ENCODE peak calls at places on chromosome 12, in eight cellular contexts. F, A, B, P, J, Y, V and Z are unnamed samples.

GRCh38 chr12:124695861-124696260 is 128.4 kb upstream of the NCOR2 start:
- DNase-seq in B (no peak), V (no peak), P (no peak), A (no peak), J (no peak), F (no peak), Y (no peak), Z (no peak)

GRCh38 chr12:26871985-26872384 is 39.0 kb upstream of the ITPR2 start:
- DNase-seq in B (no peak), P (no peak), V (no peak), A (no peak), J (no peak), F (no peak), Y (no peak), Z (no peak)

GRCh38 chr12:88310069-88310468 is 168.0 kb downstream of the TMTC3 start:
- DNase-seq in Y (no peak), F (peak), J (peak), P (no peak), V (no peak), A (peak), B (no peak), Z (no peak)

GRCh38 chr12:768434-768833 is 16.1 kb downstream of the WNK1 start:
- DNase-seq in J (no peak), V (no peak), B (no peak), F (no peak), Y (no peak), A (no peak), P (no peak), Z (no peak)

GRCh38 chr12:8948711-8949524 is 527 bp downstream of the M6PR start:
- DNase-seq in B (no peak), F (peak), A (no peak), J (peak), Y (no peak), P (no peak), V (peak), Z (no peak)

GRCh38 chr12:4763549-4763948 is 43.3 kb downstream of the GALNT8 start:
- DNase-seq in V (peak), A (no peak), J (peak), P (no peak), B (no peak), Y (no peak), F (peak), Z (no peak)

GRCh38 chr12:112208511-112208910 is 83.2 kb downstream of the TRAFD1 start:
- DNase-seq in J (no peak), Y (no peak), F (no peak), B (no peak), V (no peak), A (no peak), P (no peak), Z (no peak)

GRCh38 chr12:68326720-68327119 is 5.4 kb downstream of the MDM1 start:
- DNase-seq in B (no peak), F (peak), J (no peak), V (no peak), Y (no peak), P (no peak), A (no peak), Z (no peak)

GRCh38 chr12:112342587-112342986 is 39.6 kb downstream of the HECTD4 start:
- DNase-seq in Y (no peak), F (peak), A (no peak), V (no peak), P (no peak), J (peak), B (no peak), Z (no peak)

GRCh38 chr12:19288603-19289244 is 150.6 kb upstream of the AEBP2 start:
- DNase-seq in B (no peak), J (peak), P (no peak), Y (no peak), F (peak), V (no peak), A (no peak), Z (no peak)

GRCh38 chr12:51364026-51364425 is 17.5 kb upstream of the CELA1 start:
- DNase-seq in P (no peak), A (no peak), V (no peak), Y (no peak), F (no peak), J (no peak), B (no peak), Z (no peak)

GRCh38 chr12:9344540-9344939 is 136.3 kb upstream of the PZP start:
- DNase-seq in V (no peak), J (no peak), F (peak), A (no peak), P (no peak), Y (no peak), B (no peak), Z (no peak)

GRCh38 chr12:76366163-76366562 is 17.9 kb upstream of the BBS10 start:
- DNase-seq in F (no peak), Y (no peak), B (no peak), J (no peak), V (no peak), A (no peak), P (no peak), Z (no peak)

GRCh38 chr12:119036878-119037493 is 55.6 kb downstream of the SRRM4 start:
- DNase-seq in Y (peak), F (peak), P (no peak), A (no peak), J (peak), V (no peak), B (no peak), Z (no peak)

GRCh38 chr12:77064891-77065360 is 443 bp downstream of the E2F7 start:
- DNase-seq in P (no peak), B (no peak), Y (no peak), A (peak), J (no peak), F (no peak), V (no peak), Z (no peak)

GRCh38 chr12:5908251-5908650 is 36.8 kb downstream of the ANO2 start:
- DNase-seq in B (no peak), P (peak), Y (no peak), V (no peak), A (no peak), F (no peak), J (no peak), Z (peak)

GRCh38 chr12:32548691-32549412 is 130.2 kb upstream of the DNM1L start:
- DNase-seq in B (no peak), V (peak), F (peak), P (peak), Y (peak), J (no peak), A (peak), Z (peak)

GRCh38 chr12:67909091-67909531 is 80.1 kb upstream of the IFNG-AS1 start:
- DNase-seq in A (no peak), J (no peak), V (no peak), Y (no peak), F (peak), P (no peak), B (no peak), Z (no peak)

GRCh38 chr12:27966870-27967269 is 5.7 kb downstream of the PTHLH start:
- DNase-seq in V (no peak), A (no peak), P (no peak), J (peak), Y (no peak), F (peak), B (no peak), Z (no peak)

GRCh38 chr12:18101043-18101442 is 11.1 kb upstream of the RERGL start:
- DNase-seq in P (no peak), B (no peak), A (no peak), Y (no peak), V (no peak), J (no peak), F (no peak), Z (no peak)

GRCh38 chr12:79121486-79121885 is 256.9 kb downstream of the SYT1 start:
- DNase-seq in J (peak), Y (no peak), A (no peak), P (no peak), F (peak), B (no peak), V (no peak), Z (no peak)

GRCh38 chr12:28807535-28807934 is 341.5 kb upstream of the FAR2 start:
- DNase-seq in F (no peak), P (no peak), B (no peak), Y (no peak), V (no peak), J (no peak), A (no peak), Z (no peak)

GRCh38 chr12:111428728-111429175 is 23.0 kb downstream of the SH2B3 start:
- DNase-seq in J (no peak), B (no peak), F (peak), A (peak), P (no peak), V (no peak), Y (no peak), Z (no peak)

GRCh38 chr12:94074970-94075695 is 73.2 kb upstream of the PLXNC1 start:
- DNase-seq in P (peak), V (peak), J (peak), F (peak), B (no peak), A (peak), Y (peak), Z (peak)

GRCh38 chr12:58529897-58530296 is 390.4 kb downstream of the LRIG3 start:
- DNase-seq in V (no peak), A (no peak), J (no peak), P (no peak), Y (no peak), B (no peak), F (peak), Z (no peak)

GRCh38 chr12:3117628-3118027 is 40.4 kb downstream of the TSPAN9 start:
- DNase-seq in J (no peak), V (no peak), P (no peak), Y (no peak), A (no peak), B (no peak), F (peak), Z (no peak)

GRCh38 chr12:25107920-25108319 is 87.0 kb downstream of the DNAI7 start:
- DNase-seq in P (no peak), F (no peak), B (no peak), A (no peak), J (no peak), V (no peak), Y (no peak), Z (no peak)

GRCh38 chr12:93020998-93021597 is 92.0 kb upstream of the EEA1 start:
- DNase-seq in V (no peak), J (no peak), B (no peak), Y (no peak), F (peak), A (no peak), P (no peak), Z (no peak)

GRCh38 chr12:93018610-93019009 is 89.5 kb upstream of the EEA1 start:
- DNase-seq in Y (no peak), P (no peak), V (no peak), J (no peak), F (no peak), A (no peak), B (no peak), Z (no peak)

GRCh38 chr12:93020225-93020997 is 91.3 kb upstream of the EEA1 start:
- DNase-seq in B (peak), A (no peak), J (no peak), Y (peak), P (no peak), F (peak), V (peak), Z (no peak)

GRCh38 chr12:93019911-93020224 is 90.8 kb upstream of the EEA1 start:
- DNase-seq in A (no peak), P (no peak), V (peak), B (peak), Y (peak), F (no peak), J (no peak), Z (no peak)

GRCh38 chr12:93019240-93019910 is 90.3 kb upstream of the EEA1 start:
- DNase-seq in V (no peak), B (no peak), J (no peak), P (no peak), F (no peak), Y (no peak), A (no peak), Z (no peak)
- H3K4me3 ChIP-seq in V (no peak), B (no peak), J (no peak), P (no peak), F (no peak), Y (no peak), A (no peak), Z (no peak)

GRCh38 chr12:120257041-120257821 is 8.3 kb downstream of the PXN start:
- DNase-seq in F (peak), B (no peak), J (no peak), V (peak), P (no peak), A (peak), Y (peak), Z (no peak)
- TF ChIP-seq CTCF in F (no peak), B (no peak), J (no peak), V (no peak), P (no peak), A (peak), Y (no peak), Z (no peak)

GRCh38 chr12:57211791-57212700 is 4.5 kb upstream of the NXPH4 start:
- DNase-seq in F (no peak), P (no peak), Y (no peak), A (no peak), J (no peak), V (no peak), B (no peak), Z (no peak)
- H3K27ac ChIP-seq in F (no peak), P (no peak), Y (no peak), A (peak), J (no peak), V (no peak), B (no peak), Z (no peak)

GRCh38 chr12:109473006-109473405 is 4.1 kb downstream of the KCTD10 start:
- DNase-seq in A (no peak), Y (no peak), B (no peak), J (no peak), F (no peak), V (no peak), P (no peak), Z (no peak)

GRCh38 chr12:109475993-109476806 is 900 bp downstream of the KCTD10 start:
- DNase-seq in A (no peak), V (no peak), P (no peak), Y (no peak), J (no peak), F (no peak), B (no peak), Z (no peak)

GRCh38 chr12:109477185-109477962 is at the start of the genes KCTD10 and UBE3B:
- DNase-seq in F (peak), A (peak), B (peak), V (peak), J (peak), P (peak), Y (peak), Z (peak)

GRCh38 chr12:109476807-109477184 is 304 bp downstream of the KCTD10 start:
- DNase-seq in B (no peak), V (no peak), F (no peak), A (no peak), P (no peak), J (no peak), Y (no peak), Z (no peak)

GRCh38 chr12:109475121-109475520 is 2.0 kb downstream of the KCTD10 start:
- DNase-seq in Y (no peak), J (no peak), A (no peak), V (no peak), P (no peak), F (no peak), B (no peak), Z (no peak)
- H3K4me3 ChIP-seq in Y (no peak), J (no peak), A (peak), V (no peak), P (no peak), F (no peak), B (no peak), Z (peak)

GRCh38 chr12:92384571-92384970 is 238.9 kb upstream of the BTG1 start:
- DNase-seq in P (no peak), J (no peak), Y (no peak), F (no peak), V (no peak), A (no peak), B (no peak), Z (no peak)

GRCh38 chr12:92378682-92379479 is 233.2 kb upstream of the BTG1 start:
- DNase-seq in Y (no peak), F (no peak), A (no peak), V (no peak), B (no peak), J (no peak), P (no peak), Z (no peak)

GRCh38 chr12:92381856-92382255 is 236.2 kb upstream of the BTG1 start:
- DNase-seq in B (no peak), F (no peak), A (no peak), V (no peak), J (no peak), P (no peak), Y (no peak), Z (no peak)

DNA sequence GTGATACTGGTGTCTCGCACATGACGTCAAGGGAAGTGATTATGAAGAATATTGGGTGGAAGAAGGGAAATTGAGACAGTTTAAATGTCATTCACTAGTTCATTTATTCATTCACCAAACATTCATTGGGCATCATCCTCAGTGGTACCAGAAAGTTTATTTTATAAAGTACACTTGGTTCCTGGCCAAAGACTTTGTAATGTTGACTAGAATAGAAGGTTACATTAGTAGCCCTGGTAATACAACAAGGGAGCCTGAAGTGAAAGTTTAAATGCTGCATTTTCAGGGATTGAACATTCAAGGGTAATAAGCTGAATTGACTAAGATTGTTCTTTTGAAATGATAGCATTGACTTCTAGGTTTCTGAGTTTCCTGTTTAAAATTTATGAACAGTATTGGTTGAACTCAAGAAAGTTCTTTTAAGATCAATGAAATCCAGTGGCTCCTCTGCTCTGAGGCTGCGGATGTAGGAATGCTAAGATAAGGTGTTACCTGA is 236.8 kb upstream of the BTG1 start:
- DNase-seq in B (no peak), Y (no peak), A (no peak), F (no peak), V (no peak), P (no peak), J (no peak), Z (no peak)
- TF ChIP-seq CTCF in B (no peak), Y (no peak), A (no peak), F (no peak), V (no peak), P (no peak), J (no peak), Z (no peak)

DNA sequence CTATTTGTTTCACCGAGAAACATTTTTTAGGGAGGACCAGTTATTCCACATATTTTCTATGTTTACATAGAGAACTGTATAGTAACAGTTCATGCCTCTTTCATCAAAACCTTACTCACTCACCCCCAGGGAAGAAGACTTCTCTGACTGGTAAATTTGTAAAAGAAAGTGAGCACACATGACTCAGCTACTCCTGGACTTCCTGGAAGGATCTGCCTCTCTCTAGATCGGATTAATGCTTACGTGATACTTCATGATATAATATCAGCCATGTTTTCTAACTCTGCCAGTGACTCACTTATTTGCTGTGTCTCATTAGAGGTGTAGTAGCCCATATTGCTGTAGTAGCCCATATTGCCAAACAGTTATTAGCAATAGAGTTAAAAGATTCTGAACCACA is 494.3 kb upstream of the ATXN7L3B start:
- DNase-seq in F (no peak), J (peak), V (no peak), P (no peak), B (no peak), Y (no peak), A (no peak), Z (no peak)
- H3K27ac ChIP-seq in F (no peak), J (peak), V (no peak), P (no peak), B (no peak), Y (no peak), A (no peak), Z (no peak)

DNA sequence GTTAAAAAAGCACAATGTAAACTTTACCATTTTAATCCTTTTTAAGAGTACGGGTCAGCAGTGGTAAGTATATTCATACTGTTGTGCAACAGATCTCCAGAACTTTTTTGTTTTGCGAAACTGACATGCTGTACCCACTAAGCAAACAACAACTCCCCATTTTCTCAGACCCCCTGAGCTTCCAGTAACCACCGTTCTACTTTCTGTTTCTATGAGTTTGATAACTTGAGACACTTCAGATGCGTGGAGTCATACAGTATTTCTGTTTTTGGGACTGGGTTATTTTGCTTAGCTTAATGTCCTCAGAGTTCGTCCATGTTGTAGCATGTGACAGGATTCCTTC is 38.0 kb downstream of the CHST11 start:
- DNase-seq in V (no peak), J (no peak), A (no peak), P (no peak), Y (no peak), B (no peak), F (peak), Z (no peak)
- H3K4me3 ChIP-seq in V (no peak), J (no peak), A (peak), P (no peak), Y (no peak), B (no peak), F (no peak), Z (peak)

GRCh38 chr12:49364989-49365388 is 2.3 kb upstream of the SPATS2 start:
- DNase-seq in F (peak), A (no peak), P (peak), B (no peak), Y (no peak), J (no peak), V (no peak), Z (no peak)

GRCh38 chr12:49367381-49368239 is at the start of gene SPATS2:
- DNase-seq in V (no peak), Y (peak), F (peak), J (peak), A (peak), P (peak), B (no peak), Z (no peak)

GRCh38 chr12:49365542-49365941 is 1.7 kb upstream of the SPATS2 start:
- DNase-seq in B (no peak), A (no peak), J (no peak), Y (no peak), P (no peak), V (no peak), F (peak), Z (no peak)

GRCh38 chr12:49368240-49368600 is 958 bp downstream of the SPATS2 start:
- DNase-seq in P (no peak), A (no peak), J (no peak), B (no peak), Y (no peak), F (no peak), V (no peak), Z (no peak)

DNA sequence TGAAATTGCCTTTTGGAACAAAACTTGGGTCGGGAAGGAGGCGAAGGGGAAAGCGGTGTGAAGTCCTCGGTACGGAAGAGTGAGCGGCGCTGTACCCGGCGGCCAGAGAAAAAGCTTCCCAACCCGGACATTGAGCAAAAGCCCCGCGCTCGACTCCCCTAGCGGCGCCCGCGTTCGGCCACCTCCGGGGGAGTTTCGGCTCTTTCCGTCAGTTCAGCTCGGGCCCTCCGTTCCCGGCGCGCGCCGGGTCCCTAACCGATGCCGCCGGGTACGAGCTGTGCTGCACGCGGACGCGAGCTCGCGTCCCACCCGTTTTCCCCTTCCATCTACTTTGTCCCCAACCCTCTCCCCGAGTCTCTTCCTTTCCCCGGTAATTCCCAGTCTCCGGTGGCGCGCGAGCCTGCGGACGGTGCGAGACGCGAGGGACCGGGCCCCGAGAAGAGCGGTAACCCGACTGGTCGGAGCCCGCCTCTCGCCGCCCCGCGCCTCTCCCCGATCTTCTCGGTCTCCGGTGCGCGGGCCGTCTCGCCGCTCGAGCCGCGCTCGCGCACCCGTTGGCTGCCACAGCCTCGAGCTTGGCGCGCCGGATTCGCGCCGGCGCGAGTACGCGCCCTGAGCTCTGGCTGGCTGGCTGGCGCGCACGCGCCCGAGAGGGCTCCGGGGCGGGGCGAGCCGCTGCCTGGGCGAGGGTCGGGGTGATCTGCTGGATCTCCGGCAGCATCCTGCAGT is 446 bp upstream of the SPATS2 start:
- DNase-seq in P (peak), A (peak), J (peak), F (peak), B (peak), V (peak), Y (peak), Z (peak)
- TF ChIP-seq CTCF in P (peak), A (peak), J (no peak), F (peak), B (peak), V (peak), Y (peak), Z (no peak)